ENCODE peak calls at places on chromosomes 12 and 14, in eight cellular contexts. F is cardiac fibroblast, V is lower lobe of right lung, U is Caco-2, G is GM13976, O is prostate gland, L is PC-3, H is upper lobe of left lung. I is an unnamed sample.

GRCh38 chr12:56948881-56949280 is 8.5 kb downstream of the RDH16 start:
- DNase-seq in O (no peak), G (no peak), H (no peak), U (no peak), V (no peak), F (no peak), L (no peak), I (no peak)

GRCh38 chr14:43647302-43647701 is 859.8 kb downstream of the FSCB start:
- DNase-seq in F (peak), G (no peak), V (no peak), U (no peak), L (peak), O (no peak), H (peak), I (peak)

GRCh38 chr12:112924986-112925385 is 13.3 kb upstream of the OAS3 start:
- DNase-seq in L (no peak), G (no peak), U (no peak), H (no peak), V (no peak), F (no peak), O (no peak), I (no peak)

GRCh38 chr14:100004392-100004791 is 60.8 kb upstream of the EVL start:
- DNase-seq in H (no peak), L (no peak), U (no peak), V (no peak), F (no peak), G (no peak), O (no peak), I (no peak)

GRCh38 chr12:72178244-72178643 is 93.9 kb upstream of the TRHDE start:
- DNase-seq in L (no peak), U (no peak), O (no peak), F (no peak), G (no peak), H (no peak), V (no peak), I (no peak)

GRCh38 chr12:7609480-7609879 is 56.2 kb downstream of the APOBEC1 start:
- DNase-seq in H (no peak), L (peak), O (no peak), G (no peak), U (no peak), F (no peak), V (no peak), I (peak)

GRCh38 chr14:71049435-71050147 is 142.3 kb downstream of the PCNX1 start:
- DNase-seq in F (peak), G (no peak), U (no peak), H (no peak), V (no peak), O (no peak), L (no peak), I (peak)

GRCh38 chr14:60707858-60708257 is 16.3 kb downstream of the SIX4 start:
- DNase-seq in L (no peak), G (no peak), O (no peak), V (no peak), F (no peak), H (no peak), U (no peak), I (no peak)

GRCh38 chr14:21917699-21918436 is 244.2 kb upstream of the OR4E1 start:
- DNase-seq in V (no peak), U (no peak), L (peak), O (peak), F (peak), H (no peak), G (peak), I (peak)

GRCh38 chr14:100589071-100589759 is 2.0 kb upstream of the BEGAIN start:
- DNase-seq in F (no peak), G (no peak), O (no peak), V (no peak), L (no peak), U (no peak), H (peak), I (no peak)

GRCh38 chr12:92989715-92990484 is 60.8 kb upstream of the EEA1 start:
- DNase-seq in V (no peak), L (no peak), G (no peak), H (no peak), O (no peak), U (no peak), F (no peak), I (no peak)

GRCh38 chr14:99261916-99262787 is 9.8 kb downstream of the BCL11B start:
- DNase-seq in G (no peak), O (no peak), F (no peak), L (no peak), U (no peak), H (peak), V (no peak), I (no peak)

GRCh38 chr14:99516156-99517045 is 35.2 kb downstream of the CCNK start:
- DNase-seq in O (no peak), H (peak), F (no peak), V (no peak), L (no peak), U (peak), G (no peak), I (no peak)

GRCh38 chr14:95692109-95692508 is 5.9 kb downstream of the TCL1B start:
- DNase-seq in L (no peak), G (no peak), V (no peak), F (no peak), H (no peak), U (no peak), O (no peak), I (no peak)

GRCh38 chr12:66014818-66015217 is 115.7 kb downstream of the LLPH start:
- DNase-seq in G (no peak), F (peak), U (no peak), H (no peak), L (peak), O (no peak), V (no peak), I (peak)

GRCh38 chr12:43676183-43676813 is 82.3 kb downstream of the PUS7L start:
- DNase-seq in L (peak), V (no peak), O (no peak), U (peak), F (peak), H (no peak), G (peak), I (peak)

GRCh38 chr12:3170423-3171194 is 93.4 kb downstream of the TSPAN9 start:
- DNase-seq in O (no peak), L (peak), H (no peak), U (no peak), V (no peak), G (no peak), F (peak), I (peak)

GRCh38 chr12:751192-751827 is 1.1 kb upstream of the WNK1 start:
- DNase-seq in U (peak), V (peak), O (peak), L (peak), G (peak), F (peak), H (peak), I (peak)

GRCh38 chr12:113762155-113762848 is 203.8 kb downstream of the RBM19 start:
- DNase-seq in F (no peak), U (no peak), O (no peak), H (no peak), V (no peak), G (no peak), L (no peak), I (no peak)

GRCh38 chr14:101509730-101510371 is 51.4 kb upstream of the DIO3 start:
- DNase-seq in H (no peak), U (no peak), V (peak), G (no peak), L (no peak), F (no peak), O (no peak), I (no peak)

GRCh38 chr12:92554316-92554905 is 148.4 kb upstream of the PLEKHG7 start:
- DNase-seq in V (no peak), G (no peak), O (no peak), H (no peak), U (no peak), L (no peak), F (no peak), I (no peak)

DNA sequence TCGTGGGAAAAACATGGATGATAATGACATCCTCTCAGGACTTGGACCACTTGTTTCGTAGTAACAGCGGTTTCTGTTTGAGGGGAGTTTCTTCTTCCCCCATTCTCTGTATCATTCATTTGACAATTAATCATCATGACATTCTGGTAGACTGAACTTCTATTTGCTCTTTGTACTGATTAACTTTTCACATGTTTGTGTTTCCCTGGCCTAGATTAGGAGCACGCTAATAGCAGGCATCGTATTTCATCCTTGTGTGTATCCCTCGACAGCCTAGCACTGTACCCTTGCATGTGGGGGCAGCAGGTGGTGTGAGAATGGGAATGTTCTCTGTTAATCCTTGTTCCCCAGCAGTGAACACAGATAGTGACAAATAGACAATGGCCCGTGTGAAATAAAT is 8.1 kb downstream of the LRRC74A start:
- DNase-seq in H (no peak), G (no peak), L (no peak), U (peak), V (no peak), F (no peak), O (no peak), I (no peak)
- TF ChIP-seq CTCF in H (no peak), G (no peak), L (no peak), U (no peak), V (no peak), F (no peak), O (no peak), I (no peak)

GRCh38 chr12:59596232-59597143 is 659 bp downstream of the SLC16A7 start:
- DNase-seq in G (peak), O (peak), U (peak), H (peak), V (peak), F (peak), L (peak), I (peak)
- TF ChIP-seq CTCF in G (no peak), O (no peak), U (no peak), H (no peak), V (no peak), F (no peak), L (no peak), I (no peak)

GRCh38 chr12:31234955-31235867 is 90.7 kb downstream of the SINHCAF start:
- DNase-seq in U (peak), G (no peak), V (peak), F (peak), O (no peak), L (peak), H (peak), I (peak)
- TF ChIP-seq CTCF in U (peak), G (no peak), V (peak), F (peak), O (peak), L (peak), H (peak), I (peak)

DNA sequence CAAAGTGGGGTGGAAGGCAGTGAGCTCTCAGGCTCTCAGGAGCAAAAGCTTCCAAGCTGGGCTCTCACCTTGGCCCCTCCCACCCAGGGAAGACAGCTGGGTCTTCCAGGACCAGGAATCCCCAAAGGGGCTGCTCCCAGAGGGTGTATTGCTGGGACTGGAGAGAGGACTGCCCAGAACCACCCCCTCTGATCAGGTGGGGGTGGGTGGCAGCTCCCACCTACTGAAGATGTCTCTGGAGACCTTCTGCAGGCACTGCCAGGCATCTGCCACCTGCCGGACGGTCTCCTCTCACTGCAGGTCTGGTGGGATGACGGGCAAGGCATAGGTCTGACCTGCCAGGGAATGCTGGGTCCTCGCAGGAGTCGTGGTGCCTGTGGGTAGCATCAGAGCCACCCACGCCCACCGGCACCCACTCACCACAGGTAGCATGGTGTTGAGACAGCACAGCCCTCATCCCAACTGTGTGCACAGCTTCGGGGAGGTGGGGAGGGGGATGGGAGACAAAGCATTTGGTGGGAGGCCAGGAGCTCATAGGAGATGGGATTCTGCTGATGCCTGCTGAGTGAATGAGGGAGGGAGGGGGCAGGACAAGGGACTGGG is 103.2 kb downstream of the SINHCAF start:
- DNase-seq in V (peak), U (no peak), O (no peak), L (no peak), G (no peak), F (no peak), H (peak), I (no peak)
- TF ChIP-seq CTCF in V (no peak), U (no peak), O (no peak), L (no peak), G (no peak), F (no peak), H (no peak), I (no peak)